ENCODE peak calls at places on chromosomes 5 and 9, in eight cellular contexts. J is effector CD4-positive, alpha-beta T cell; N is AG08395; G is SJSA1; C is right cardiac atrium; K is COR-L47; M is effector memory CD8-positive, alpha-beta T cell; T is pulmonary artery endothelial cell. L is an unnamed sample.

GRCh38 chr5:32103521-32103920 is 70.6 kb downstream of the GOLPH3 start:
- DNase-seq in G (no peak), K (no peak), N (no peak), J (no peak), C (no peak), M (no peak), T (no peak), L (no peak)

GRCh38 chr9:132008184-132008781 is 71.4 kb downstream of the MED27 start:
- DNase-seq in T (no peak), J (no peak), G (peak), N (peak), C (no peak), M (no peak), K (no peak), L (no peak)

GRCh38 chr9:95854386-95855015 is 21.0 kb upstream of the ERCC6L2 start:
- DNase-seq in J (no peak), G (no peak), M (no peak), C (no peak), K (no peak), N (peak), T (peak), L (no peak)

GRCh38 chr5:155872801-155873200 is 454.2 kb upstream of the SGCD start:
- DNase-seq in C (no peak), M (no peak), J (no peak), K (peak), G (no peak), N (peak), T (no peak), L (no peak)

GRCh38 chr9:138078846-138079245 is 201.3 kb downstream of the CACNA1B start:
- DNase-seq in M (no peak), G (peak), C (no peak), T (no peak), K (no peak), J (no peak), N (no peak), L (no peak)

GRCh38 chr5:113197456-113198200 is 221.0 kb downstream of the DCP2 start:
- DNase-seq in M (no peak), G (no peak), N (no peak), K (no peak), C (peak), T (no peak), J (no peak), L (no peak)

GRCh38 chr5:143837306-143837848 is 25.4 kb downstream of the HMHB1 start:
- DNase-seq in C (no peak), N (peak), K (no peak), G (no peak), M (no peak), J (no peak), T (no peak), L (peak)

GRCh38 chr9:18490591-18491370 is 16.8 kb downstream of the ADAMTSL1 start:
- DNase-seq in G (peak), M (no peak), K (no peak), T (peak), N (peak), C (peak), J (no peak), L (peak)

GRCh38 chr5:530556-530955 is 6.3 kb upstream of the SLC9A3 start:
- DNase-seq in C (peak), M (no peak), N (no peak), T (no peak), J (no peak), K (no peak), G (no peak), L (no peak)

GRCh38 chr9:105432247-105432857 is 15.5 kb upstream of the FSD1L start:
- DNase-seq in N (no peak), G (no peak), T (no peak), K (no peak), M (no peak), J (no peak), C (no peak), L (no peak)

GRCh38 chr9:21770877-21771560 is 31.4 kb upstream of the MTAP start:
- DNase-seq in J (no peak), N (peak), T (peak), M (no peak), K (no peak), C (no peak), G (no peak), L (no peak)